ENCODE peak calls at places on chromosomes 7 and 10, in four cellular contexts. One of them, this sample, is unnamed.

GRCh38 chr10:133260895-133261725 is 15.6 kb downstream of the ADAM8 start:
- DNase-seq in ovary: peak
- DNase-seq in neural progenitor cell: peak
- DNase-seq in left lung: peak
- DNase-seq in this sample: peak

GRCh38 chr7:94028768-94029167 is 24.6 kb upstream of the BET1 start:
- DNase-seq in ovary: no peak
- DNase-seq in neural progenitor cell: no peak
- DNase-seq in left lung: no peak
- DNase-seq in this sample: no peak

GRCh38 chr10:3889961-3890522 is 105.0 kb upstream of the KLF6 start:
- DNase-seq in ovary: no peak
- DNase-seq in neural progenitor cell: no peak
- DNase-seq in left lung: no peak
- DNase-seq in this sample: no peak

GRCh38 chr7:109092268-109092667 is 522.6 kb downstream of the DNAJB9 start:
- DNase-seq in ovary: no peak
- DNase-seq in neural progenitor cell: no peak
- DNase-seq in left lung: no peak
- DNase-seq in this sample: no peak

GRCh38 chr10:78691301-78692030 is 377.3 kb upstream of the ZMIZ1 start:
- DNase-seq in ovary: no peak
- DNase-seq in neural progenitor cell: no peak
- DNase-seq in left lung: no peak
- DNase-seq in this sample: no peak

GRCh38 chr10:132939957-132940790 is 2.2 kb downstream of the CFAP46 start:
- DNase-seq in ovary: no peak
- DNase-seq in neural progenitor cell: peak
- DNase-seq in left lung: peak
- DNase-seq in this sample: peak

GRCh38 chr10:7475046-7475860 is 64.4 kb upstream of the SFMBT2 start:
- DNase-seq in ovary: peak
- DNase-seq in neural progenitor cell: peak
- DNase-seq in left lung: no peak
- DNase-seq in this sample: no peak

GRCh38 chr7:45036801-45037200 is 36.8 kb downstream of the CCM2 start:
- DNase-seq in ovary: no peak
- DNase-seq in neural progenitor cell: no peak
- DNase-seq in left lung: no peak
- DNase-seq in this sample: no peak

GRCh38 chr7:24653316-24654085 is 80.2 kb downstream of the PALS2 start:
- DNase-seq in ovary: no peak
- DNase-seq in neural progenitor cell: peak
- DNase-seq in left lung: no peak
- DNase-seq in this sample: no peak

GRCh38 chr7:13827716-13828115 is 161.8 kb downstream of the ETV1 start:
- DNase-seq in ovary: no peak
- DNase-seq in neural progenitor cell: no peak
- DNase-seq in left lung: no peak
- DNase-seq in this sample: no peak

GRCh38 chr10:89391882-89392756 is at the start of gene IFIT1:
- DNase-seq in ovary: peak
- DNase-seq in neural progenitor cell: peak
- DNase-seq in left lung: no peak
- DNase-seq in this sample: no peak
- TF ChIP-seq CTCF in ovary: no peak
- TF ChIP-seq CTCF in neural progenitor cell: no peak
- TF ChIP-seq CTCF in left lung: no peak
- TF ChIP-seq CTCF in this sample: no peak

GRCh38 chr10:9311702-9312499 is 1257.4 kb downstream of the GATA3 start:
- DNase-seq in ovary: no peak
- DNase-seq in neural progenitor cell: no peak
- DNase-seq in left lung: no peak
- DNase-seq in this sample: no peak
- TF ChIP-seq CTCF in ovary: no peak
- TF ChIP-seq CTCF in neural progenitor cell: peak
- TF ChIP-seq CTCF in left lung: no peak
- TF ChIP-seq CTCF in this sample: no peak

GRCh38 chr10:110535958-110536891 is 31.3 kb upstream of the SMC3 start:
- DNase-seq in ovary: no peak
- DNase-seq in neural progenitor cell: peak
- DNase-seq in left lung: no peak
- DNase-seq in this sample: peak
- TF ChIP-seq CTCF in ovary: no peak
- TF ChIP-seq CTCF in neural progenitor cell: peak
- TF ChIP-seq CTCF in left lung: no peak
- TF ChIP-seq CTCF in this sample: peak

GRCh38 chr7:149074116-149074885 is 16.2 kb downstream of the ZNF786 start:
- DNase-seq in ovary: no peak
- DNase-seq in neural progenitor cell: no peak
- DNase-seq in left lung: no peak
- DNase-seq in this sample: no peak

GRCh38 chr7:149071182-149071635 is 19.3 kb downstream of the ZNF786 start:
- DNase-seq in ovary: no peak
- DNase-seq in neural progenitor cell: no peak
- DNase-seq in left lung: no peak
- DNase-seq in this sample: no peak

GRCh38 chr7:149072438-149072775 is 18.1 kb downstream of the ZNF786 start:
- DNase-seq in ovary: no peak
- DNase-seq in neural progenitor cell: no peak
- DNase-seq in left lung: no peak
- DNase-seq in this sample: no peak

GRCh38 chr7:149070372-149071140 is 20.0 kb downstream of the ZNF786 start:
- DNase-seq in ovary: no peak
- DNase-seq in neural progenitor cell: no peak
- DNase-seq in left lung: no peak
- DNase-seq in this sample: no peak

DNA sequence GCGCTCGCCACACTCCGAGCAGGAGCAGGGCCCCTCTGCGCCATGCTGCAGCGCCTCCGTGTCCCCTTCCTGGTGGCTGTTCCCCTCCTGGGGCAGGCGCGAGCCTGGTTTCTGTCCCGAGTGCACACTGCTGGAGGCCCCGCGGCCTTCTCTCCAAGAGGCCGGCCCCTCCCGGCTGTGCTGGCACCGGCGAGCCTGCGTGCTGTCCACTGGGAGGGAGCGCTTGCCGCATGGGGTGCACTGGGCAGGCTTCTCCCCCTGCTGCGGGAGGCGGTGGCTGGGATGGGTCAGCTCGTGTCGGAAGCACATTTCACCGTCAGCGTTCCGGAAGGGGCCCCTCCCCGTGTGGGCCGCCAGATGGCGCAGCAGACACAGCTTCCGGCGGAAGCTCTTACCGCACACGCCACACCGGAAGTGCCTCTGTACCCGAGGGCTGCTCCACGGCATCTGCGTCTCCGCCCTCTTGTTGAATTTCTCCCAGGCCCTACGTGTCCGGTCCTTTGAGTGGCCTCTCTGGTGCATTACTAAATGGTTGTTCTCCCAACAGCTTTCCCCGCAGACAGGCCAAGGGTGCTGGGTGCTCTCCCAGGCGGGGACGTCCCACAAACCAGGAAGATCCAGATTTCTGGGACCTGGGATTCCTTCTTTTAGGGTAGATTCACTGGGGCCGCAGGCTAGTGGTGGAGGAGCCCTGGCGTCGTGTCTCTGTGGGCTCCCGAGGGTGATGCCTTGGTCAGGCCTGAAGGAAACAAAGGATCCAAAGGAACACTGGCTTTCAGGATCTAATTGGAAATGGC is 18.7 kb downstream of the ZNF786 start:
- DNase-seq in ovary: peak
- DNase-seq in neural progenitor cell: peak
- DNase-seq in left lung: peak
- DNase-seq in this sample: no peak
- TF ChIP-seq CTCF in ovary: no peak
- TF ChIP-seq CTCF in neural progenitor cell: peak
- TF ChIP-seq CTCF in left lung: peak
- TF ChIP-seq CTCF in this sample: no peak

DNA sequence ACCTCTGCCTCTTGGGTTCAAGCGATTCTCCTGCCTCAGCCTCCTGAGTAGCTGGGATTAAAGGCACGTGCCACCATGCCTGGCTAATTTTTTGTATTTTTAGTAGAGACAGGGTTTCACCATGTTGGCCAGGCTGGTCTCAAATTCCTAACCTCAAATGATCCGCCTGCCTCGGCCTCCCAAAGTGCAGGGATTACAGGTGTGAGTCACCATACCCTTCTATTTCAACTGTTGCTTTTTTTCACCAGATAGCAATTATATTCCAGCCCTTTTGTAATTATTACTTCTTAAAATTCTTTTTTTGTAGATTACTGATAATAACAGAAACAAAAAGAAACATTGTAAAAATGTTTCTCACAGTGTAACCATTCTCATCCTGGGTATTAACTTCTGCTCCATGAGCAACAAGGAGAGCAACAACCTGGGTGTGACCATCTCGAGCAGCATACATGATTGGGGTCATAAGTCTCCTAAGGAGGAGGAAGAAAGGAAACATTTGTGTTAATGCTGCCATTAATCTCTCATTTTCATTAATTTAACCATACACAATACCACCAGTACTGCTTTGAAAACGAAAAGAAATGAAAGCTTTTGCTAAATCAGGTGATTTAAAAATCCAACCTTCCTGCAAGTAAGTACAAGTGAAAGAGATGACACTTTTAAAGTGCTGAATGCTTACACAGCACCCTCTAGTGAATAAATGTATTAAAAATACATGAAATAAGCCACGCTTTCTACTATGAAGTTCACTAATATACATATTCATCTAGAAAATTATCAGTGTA is 41.8 kb downstream of the ASZ1 start:
- DNase-seq in ovary: no peak
- DNase-seq in neural progenitor cell: no peak
- DNase-seq in left lung: no peak
- DNase-seq in this sample: no peak
- TF ChIP-seq CTCF in ovary: no peak
- TF ChIP-seq CTCF in neural progenitor cell: peak
- TF ChIP-seq CTCF in left lung: no peak
- TF ChIP-seq CTCF in this sample: no peak

GRCh38 chr7:29622335-29623265 is 59.0 kb downstream of the PRR15 start:
- DNase-seq in ovary: no peak
- DNase-seq in neural progenitor cell: no peak
- DNase-seq in left lung: no peak
- DNase-seq in this sample: no peak
- TF ChIP-seq CTCF in ovary: no peak
- TF ChIP-seq CTCF in neural progenitor cell: no peak
- TF ChIP-seq CTCF in left lung: no peak
- TF ChIP-seq CTCF in this sample: no peak